ENCODE peak calls at places on chromosomes 12 and 14, in nine cellular contexts. P is fibroblast of mammary gland; V is effector memory CD4-positive, alpha-beta T cell; N is GM23248; D is HFF-Myc; R is NCI-H1436 treated with DMSO at 0.1 percent for 48 hours; O is A673; E is iPS DF 19.7; W is NCI-H2029. Z is an unnamed sample.

GRCh38 chr12:122001379-122002209 is 20.1 kb upstream of the BCL7A start:
- DNase-seq in P (no peak), V (no peak), N (no peak), D (no peak), R (peak; percentile 88), O (no peak), E (no peak), W (no peak), Z (no peak)

GRCh38 chr12:117042171-117042809 is 56.9 kb downstream of the TESC start:
- DNase-seq in P (no peak), V (no peak), N (peak; percentile 33), D (no peak), R (no peak), O (no peak), E (no peak), W (no peak), Z (no peak)

GRCh38 chr14:102317564-102318248 is 1.8 kb upstream of the ZNF839 start:
- DNase-seq in P (peak; percentile 18), V (no peak), N (peak; percentile 41), D (no peak), R (peak; percentile 30), O (peak; percentile 83), E (no peak), W (no peak), Z (no peak)

GRCh38 chr14:65927871-65928270 is 515.3 kb downstream of the FUT8 start:
- DNase-seq in P (no peak), V (peak; percentile 38), N (no peak), D (no peak), R (peak; percentile 83), O (no peak), E (no peak), W (peak; percentile 41), Z (no peak)

GRCh38 chr14:104547310-104547997 is 32.1 kb upstream of the C14orf180 start:
- DNase-seq in P (no peak), V (no peak), N (no peak), D (no peak), R (no peak), O (no peak), E (no peak), W (no peak), Z (no peak)

GRCh38 chr12:48788852-48789775 is at the start of gene ADCY6:
- DNase-seq in P (peak; percentile 60), V (no peak), N (peak; percentile 73), D (no peak), R (no peak), O (peak; percentile 35), E (no peak), W (peak; percentile 39), Z (no peak)

GRCh38 chr12:43277630-43278267 is 274.3 kb downstream of the ADAMTS20 start:
- DNase-seq in P (peak; percentile 51), V (no peak), N (peak; percentile 83), D (no peak), R (no peak), O (no peak), E (no peak), W (no peak), Z (no peak)

GRCh38 chr14:31449971-31450610 is 7.2 kb downstream of the DTD2 start:
- DNase-seq in P (peak; percentile 61), V (no peak), N (peak; percentile 68), D (no peak), R (no peak), O (peak; percentile 61), E (no peak), W (peak; percentile 83), Z (no peak)

GRCh38 chr14:24430143-24430681 is 458 bp downstream of the KHNYN start:
- DNase-seq in P (peak; percentile 71), V (no peak), N (peak; percentile 91), D (no peak), R (no peak), O (peak; percentile 26), E (no peak), W (peak; percentile 30), Z (no peak)

GRCh38 chr12:72543777-72544467 is 271.8 kb downstream of the TRHDE start:
- DNase-seq in P (no peak), V (no peak), N (no peak), D (no peak), R (no peak), O (no peak), E (no peak), W (no peak), Z (no peak)

GRCh38 chr12:123713398-123714301 is 1.5 kb downstream of the ATP6V0A2 start:
- DNase-seq in P (peak; percentile 17), V (no peak), N (peak; percentile 48), D (no peak), R (no peak), O (peak; percentile 27), E (no peak), W (peak; percentile 56), Z (no peak)

GRCh38 chr14:94926176-94926575 is 156.3 kb upstream of the GSC start:
- DNase-seq in P (no peak), V (no peak), N (no peak), D (no peak), R (no peak), O (no peak), E (no peak), W (no peak), Z (no peak)

GRCh38 chr14:78950654-78951053 is 780.5 kb downstream of the NRXN3 start:
- DNase-seq in P (peak; percentile 51), V (no peak), N (peak; percentile 72), D (no peak), R (no peak), O (peak; percentile 17), E (no peak), W (no peak), Z (no peak)

GRCh38 chr12:126067930-126068329 is 1002.7 kb downstream of the AACS start:
- DNase-seq in P (no peak), V (no peak), N (no peak), D (no peak), R (no peak), O (no peak), E (no peak), W (no peak), Z (no peak)

GRCh38 chr12:119334459-119335170 is at the start of gene CCDC60:
- DNase-seq in P (no peak), V (no peak), N (no peak), D (no peak), R (no peak), O (peak; percentile 25), E (peak; percentile 33), W (no peak), Z (no peak)

GRCh38 chr14:99459491-99460100 is 21.1 kb downstream of the SETD3 start:
- DNase-seq in P (no peak), V (no peak), N (no peak), D (no peak), R (no peak), O (no peak), E (no peak), W (no peak), Z (no peak)

GRCh38 chr14:34328178-34328577 is 133.9 kb downstream of the SPTSSA start:
- DNase-seq in P (no peak), V (no peak), N (no peak), D (no peak), R (no peak), O (no peak), E (no peak), W (no peak), Z (no peak)

GRCh38 chr12:90572778-90573177 is 382.2 kb downstream of the CCER1 start:
- DNase-seq in P (no peak), V (no peak), N (no peak), D (no peak), R (no peak), O (no peak), E (no peak), W (no peak), Z (no peak)

GRCh38 chr12:54262403-54262925 is 17.5 kb downstream of the CBX5 start:
- DNase-seq in P (peak; percentile 61), V (no peak), N (peak; percentile 78), D (no peak), R (no peak), O (peak; percentile 75), E (no peak), W (no peak), Z (no peak)

GRCh38 chr14:42854061-42854460 is 1247.4 kb downstream of the LRFN5 start:
- DNase-seq in P (no peak), V (no peak), N (no peak), D (no peak), R (no peak), O (peak; percentile 7), E (no peak), W (no peak), Z (no peak)

GRCh38 chr14:54570651-54571415 is 3.9 kb downstream of the SAMD4A start:
- DNase-seq in P (peak; percentile 92), V (no peak), N (peak; percentile 91), D (no peak), R (no peak), O (peak; percentile 57), E (no peak), W (no peak), Z (no peak)

GRCh38 chr12:20194171-20194570 is 174.2 kb upstream of the PDE3A start:
- DNase-seq in P (peak; percentile 30), V (no peak), N (peak; percentile 57), D (no peak), R (no peak), O (peak; percentile 34), E (peak; percentile 57), W (no peak), Z (no peak)

GRCh38 chr14:99654235-99655000 is 9.5 kb downstream of the HHIPL1 start:
- DNase-seq in P (peak; percentile 78), V (no peak), N (peak; percentile 84), D (no peak), R (no peak), O (peak; percentile 48), E (no peak), W (no peak), Z (no peak)

GRCh38 chr12:99824900-99825562 is 159.7 kb downstream of the ANKS1B start:
- DNase-seq in P (no peak), V (no peak), N (no peak), D (no peak), R (no peak), O (no peak), E (no peak), W (peak; percentile 95), Z (no peak)

GRCh38 chr12:102816816-102817434 is 100.1 kb downstream of the PAH start:
- DNase-seq in P (peak; percentile 34), V (no peak), N (peak; percentile 74), D (peak; percentile 14), R (no peak), O (peak; percentile 69), E (no peak), W (peak; percentile 14), Z (no peak)